ENCODE peak calls at places on chromosome 17, in five cellular contexts. One of them, this sample, is unnamed.

GRCh38 chr17:70956731-70957130 is 787.4 kb downstream of the KCNJ2 start:
- DNase-seq in neural crest cell: no peak
- DNase-seq in GM12865: no peak
- DNase-seq in CD14-positive monocyte: no peak
- DNase-seq in dorsolateral prefrontal cortex: no peak
- DNase-seq in this sample: no peak

GRCh38 chr17:49190932-49191331 is 19.4 kb downstream of the GNGT2 start:
- DNase-seq in neural crest cell: no peak
- DNase-seq in GM12865: no peak
- DNase-seq in CD14-positive monocyte: no peak
- DNase-seq in dorsolateral prefrontal cortex: no peak
- DNase-seq in this sample: no peak

GRCh38 chr17:15782809-15783208 is 50.7 kb downstream of the TBC1D26 start:
- DNase-seq in neural crest cell: no peak
- DNase-seq in GM12865: no peak
- DNase-seq in CD14-positive monocyte: no peak
- DNase-seq in dorsolateral prefrontal cortex: no peak
- DNase-seq in this sample: no peak

GRCh38 chr17:20154601-20155000 is 145.4 kb downstream of the SPECC1 start:
- DNase-seq in neural crest cell: no peak
- DNase-seq in GM12865: no peak
- DNase-seq in CD14-positive monocyte: no peak
- DNase-seq in dorsolateral prefrontal cortex: peak
- DNase-seq in this sample: no peak

GRCh38 chr17:41415411-41415810 is 9.0 kb downstream of the KRT37 start:
- DNase-seq in neural crest cell: no peak
- DNase-seq in GM12865: no peak
- DNase-seq in CD14-positive monocyte: no peak
- DNase-seq in dorsolateral prefrontal cortex: no peak
- DNase-seq in this sample: no peak

GRCh38 chr17:66354981-66355380 is 52.6 kb downstream of the PRKCA start:
- DNase-seq in neural crest cell: no peak
- DNase-seq in GM12865: no peak
- DNase-seq in CD14-positive monocyte: no peak
- DNase-seq in dorsolateral prefrontal cortex: no peak
- DNase-seq in this sample: no peak

GRCh38 chr17:66834919-66835454 is at the start of gene CACNG5:
- DNase-seq in neural crest cell: peak
- DNase-seq in GM12865: peak
- DNase-seq in CD14-positive monocyte: no peak
- DNase-seq in dorsolateral prefrontal cortex: no peak
- DNase-seq in this sample: peak

GRCh38 chr17:80807014-80807413 is 184.6 kb upstream of the CHMP6 start:
- DNase-seq in neural crest cell: no peak
- DNase-seq in GM12865: no peak
- DNase-seq in CD14-positive monocyte: no peak
- DNase-seq in dorsolateral prefrontal cortex: no peak
- DNase-seq in this sample: no peak

GRCh38 chr17:29341726-29342125 is 47.8 kb upstream of the NUFIP2 start:
- DNase-seq in neural crest cell: no peak
- DNase-seq in GM12865: no peak
- DNase-seq in CD14-positive monocyte: no peak
- DNase-seq in dorsolateral prefrontal cortex: no peak
- DNase-seq in this sample: no peak

GRCh38 chr17:12438813-12439586 is 226.7 kb upstream of the MYOCD start:
- DNase-seq in neural crest cell: no peak
- DNase-seq in GM12865: peak
- DNase-seq in CD14-positive monocyte: no peak
- DNase-seq in dorsolateral prefrontal cortex: no peak
- DNase-seq in this sample: no peak

GRCh38 chr17:35175638-35176415 is 18.4 kb downstream of the SLC35G3 start:
- DNase-seq in neural crest cell: no peak
- DNase-seq in GM12865: no peak
- DNase-seq in CD14-positive monocyte: no peak
- DNase-seq in dorsolateral prefrontal cortex: no peak
- DNase-seq in this sample: no peak

GRCh38 chr17:66567234-66568170 is 265.1 kb downstream of the PRKCA start:
- DNase-seq in neural crest cell: peak
- DNase-seq in GM12865: peak
- DNase-seq in CD14-positive monocyte: peak
- DNase-seq in dorsolateral prefrontal cortex: peak
- DNase-seq in this sample: peak

GRCh38 chr17:55237268-55237667 is 27.5 kb upstream of the HLF start:
- DNase-seq in neural crest cell: no peak
- DNase-seq in GM12865: peak
- DNase-seq in CD14-positive monocyte: no peak
- DNase-seq in dorsolateral prefrontal cortex: no peak
- DNase-seq in this sample: no peak

GRCh38 chr17:17361543-17362511 is 58.7 kb downstream of the NT5M start:
- DNase-seq in neural crest cell: no peak
- DNase-seq in GM12865: no peak
- DNase-seq in CD14-positive monocyte: no peak
- DNase-seq in dorsolateral prefrontal cortex: peak
- DNase-seq in this sample: no peak

GRCh38 chr17:13140750-13141149 is 122.9 kb upstream of the ELAC2 start:
- DNase-seq in neural crest cell: peak
- DNase-seq in GM12865: no peak
- DNase-seq in CD14-positive monocyte: no peak
- DNase-seq in dorsolateral prefrontal cortex: no peak
- DNase-seq in this sample: no peak

GRCh38 chr17:46053911-46054534 is 55.0 kb downstream of the STH start:
- DNase-seq in neural crest cell: no peak
- DNase-seq in GM12865: no peak
- DNase-seq in CD14-positive monocyte: no peak
- DNase-seq in dorsolateral prefrontal cortex: no peak
- DNase-seq in this sample: no peak

GRCh38 chr17:19720210-19720475 is 3.8 kb upstream of the SLC47A2 start:
- DNase-seq in neural crest cell: no peak
- DNase-seq in GM12865: no peak
- DNase-seq in CD14-positive monocyte: no peak
- DNase-seq in dorsolateral prefrontal cortex: no peak
- DNase-seq in this sample: no peak

GRCh38 chr17:19338031-19338990 is 24.2 kb downstream of the B9D1 start:
- DNase-seq in neural crest cell: peak
- DNase-seq in GM12865: peak
- DNase-seq in CD14-positive monocyte: peak
- DNase-seq in dorsolateral prefrontal cortex: peak
- DNase-seq in this sample: peak

GRCh38 chr17:80789356-80789902 is 202.2 kb upstream of the CHMP6 start:
- DNase-seq in neural crest cell: no peak
- DNase-seq in GM12865: peak
- DNase-seq in CD14-positive monocyte: no peak
- DNase-seq in dorsolateral prefrontal cortex: peak
- DNase-seq in this sample: no peak

GRCh38 chr17:3602499-3602898 is 6.7 kb downstream of the TRPV1 start:
- DNase-seq in neural crest cell: no peak
- DNase-seq in GM12865: peak
- DNase-seq in CD14-positive monocyte: no peak
- DNase-seq in dorsolateral prefrontal cortex: no peak
- DNase-seq in this sample: no peak

GRCh38 chr17:77914440-77915254 is 43.9 kb upstream of the TNRC6C start:
- DNase-seq in neural crest cell: no peak
- DNase-seq in GM12865: no peak
- DNase-seq in CD14-positive monocyte: no peak
- DNase-seq in dorsolateral prefrontal cortex: no peak
- DNase-seq in this sample: no peak

GRCh38 chr17:1882836-1883235 is 53.0 kb downstream of the RPA1 start:
- DNase-seq in neural crest cell: no peak
- DNase-seq in GM12865: peak
- DNase-seq in CD14-positive monocyte: no peak
- DNase-seq in dorsolateral prefrontal cortex: no peak
- DNase-seq in this sample: peak

GRCh38 chr17:13117616-13118015 is 99.8 kb upstream of the ELAC2 start:
- DNase-seq in neural crest cell: no peak
- DNase-seq in GM12865: no peak
- DNase-seq in CD14-positive monocyte: no peak
- DNase-seq in dorsolateral prefrontal cortex: no peak
- DNase-seq in this sample: no peak

GRCh38 chr17:80361495-80362220 is 53.3 kb upstream of the ENDOV start:
- DNase-seq in neural crest cell: peak
- DNase-seq in GM12865: no peak
- DNase-seq in CD14-positive monocyte: no peak
- DNase-seq in dorsolateral prefrontal cortex: peak
- DNase-seq in this sample: peak

GRCh38 chr17:13346592-13346991 is 255.1 kb downstream of the HS3ST3A1 start:
- DNase-seq in neural crest cell: no peak
- DNase-seq in GM12865: no peak
- DNase-seq in CD14-positive monocyte: no peak
- DNase-seq in dorsolateral prefrontal cortex: no peak
- DNase-seq in this sample: no peak

GRCh38 chr17:40035162-40035559 is 19.0 kb downstream of the MED24 start:
- DNase-seq in neural crest cell: peak
- DNase-seq in GM12865: no peak
- DNase-seq in CD14-positive monocyte: no peak
- DNase-seq in dorsolateral prefrontal cortex: peak
- DNase-seq in this sample: peak
- TF ChIP-seq CTCF in neural crest cell: peak
- TF ChIP-seq CTCF in GM12865: peak
- TF ChIP-seq CTCF in CD14-positive monocyte: peak
- TF ChIP-seq CTCF in dorsolateral prefrontal cortex: peak
- TF ChIP-seq CTCF in this sample: peak

GRCh38 chr17:64055183-64056142 is 35.0 kb upstream of the ICAM2 start:
- DNase-seq in neural crest cell: no peak
- DNase-seq in GM12865: no peak
- DNase-seq in CD14-positive monocyte: no peak
- DNase-seq in dorsolateral prefrontal cortex: no peak
- DNase-seq in this sample: no peak
- TF ChIP-seq CTCF in neural crest cell: no peak
- TF ChIP-seq CTCF in GM12865: no peak
- TF ChIP-seq CTCF in CD14-positive monocyte: no peak
- TF ChIP-seq CTCF in dorsolateral prefrontal cortex: no peak
- TF ChIP-seq CTCF in this sample: no peak

GRCh38 chr17:75481194-75482059 is 25.0 kb downstream of the TMEM94 start:
- DNase-seq in neural crest cell: no peak
- DNase-seq in GM12865: no peak
- DNase-seq in CD14-positive monocyte: no peak
- DNase-seq in dorsolateral prefrontal cortex: no peak
- DNase-seq in this sample: no peak
- TF ChIP-seq CTCF in neural crest cell: no peak
- TF ChIP-seq CTCF in GM12865: no peak
- TF ChIP-seq CTCF in CD14-positive monocyte: no peak
- TF ChIP-seq CTCF in dorsolateral prefrontal cortex: no peak
- TF ChIP-seq CTCF in this sample: no peak

GRCh38 chr17:7239091-7240027 is at the start of gene PHF23:
- DNase-seq in neural crest cell: peak
- DNase-seq in GM12865: peak
- DNase-seq in CD14-positive monocyte: peak
- DNase-seq in dorsolateral prefrontal cortex: peak
- DNase-seq in this sample: peak
- TF ChIP-seq CTCF in neural crest cell: no peak
- TF ChIP-seq CTCF in GM12865: no peak
- TF ChIP-seq CTCF in CD14-positive monocyte: no peak
- TF ChIP-seq CTCF in dorsolateral prefrontal cortex: no peak
- TF ChIP-seq CTCF in this sample: no peak

DNA sequence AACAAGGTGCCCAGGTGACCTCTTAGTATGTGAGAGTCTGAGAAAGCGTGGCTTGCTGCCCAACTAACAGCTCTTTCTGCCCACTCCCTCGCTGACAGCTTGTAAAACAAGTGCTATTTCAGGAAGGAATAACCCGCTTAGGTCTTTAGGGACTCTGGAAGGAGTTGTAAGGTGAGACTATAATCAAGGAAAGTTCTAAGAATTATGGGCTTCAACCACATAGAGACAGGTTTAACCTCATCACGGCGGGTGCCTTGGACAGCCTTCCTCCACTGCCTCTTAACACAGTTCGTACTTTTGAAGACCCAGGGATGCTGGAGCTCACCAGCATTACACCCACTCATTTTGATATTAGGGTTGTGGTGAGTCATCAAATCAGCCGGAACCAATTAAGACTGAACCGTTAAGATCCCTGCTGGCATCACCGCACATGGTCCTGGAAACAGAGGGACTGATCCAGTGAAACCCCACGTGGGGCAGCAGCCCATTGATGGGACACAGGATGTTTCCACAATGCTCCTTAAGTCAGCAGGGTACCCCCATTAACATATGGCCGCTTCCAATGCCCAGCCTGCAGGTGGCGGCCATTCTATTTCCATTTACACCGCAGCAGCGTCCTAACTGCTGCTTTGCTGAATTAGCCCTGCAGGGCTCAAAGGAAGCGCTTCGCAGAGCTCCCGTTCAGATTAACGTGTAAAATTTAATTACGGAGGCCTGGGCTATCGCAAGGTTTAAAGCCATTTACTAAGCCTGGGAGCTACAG is 176.6 kb upstream of the SDK2 start:
- DNase-seq in neural crest cell: peak
- DNase-seq in GM12865: peak
- DNase-seq in CD14-positive monocyte: no peak
- DNase-seq in dorsolateral prefrontal cortex: no peak
- DNase-seq in this sample: no peak
- TF ChIP-seq CTCF in neural crest cell: peak
- TF ChIP-seq CTCF in GM12865: no peak
- TF ChIP-seq CTCF in CD14-positive monocyte: no peak
- TF ChIP-seq CTCF in dorsolateral prefrontal cortex: peak
- TF ChIP-seq CTCF in this sample: no peak

This sample was measured in endothelial cell.